ENCODE peak calls at places on chromosomes 2 and 18, in ten cellular contexts. Y is PC-3, Z is OCI-LY7, Q is adrenal gland, S is lung, H is heart left ventricle, A is astrocyte, J is gastrocnemius medialis, R is tibial artery, O is sigmoid colon. B is an unnamed sample.

GRCh38 chr2:191656389-191656788 is 21.5 kb upstream of the NABP1 start:
- DNase-seq in Y (peak; percentile 15), Z (no peak), Q (no peak), S (no peak), H (no peak), A (peak; percentile 34), J (no peak), R (no peak), O (no peak), B (no peak)

GRCh38 chr18:54928236-54928635 is 31.0 kb downstream of the CCDC68 start:
- DNase-seq in Y (no peak), Z (no peak), Q (no peak), S (no peak), H (no peak), A (peak; percentile 21), J (no peak), R (no peak), O (no peak), B (no peak)

GRCh38 chr2:217293607-217294006 is 433.7 kb upstream of the TNP1 start:
- DNase-seq in Y (no peak), Z (no peak), Q (no peak), S (no peak), H (no peak), A (peak; percentile 33), J (no peak), R (no peak), O (no peak), B (no peak)

GRCh38 chr2:178397002-178397605 is 53.9 kb downstream of the PRKRA start:
- DNase-seq in Y (peak; percentile 71), Z (peak; percentile 63), Q (no peak), S (no peak), H (no peak), A (peak; percentile 14), J (no peak), R (no peak), O (no peak), B (no peak)

GRCh38 chr18:5693637-5694175 is 149.9 kb upstream of the EPB41L3 start:
- DNase-seq in Y (no peak), Z (no peak), Q (no peak), S (no peak), H (no peak), A (peak; percentile 2), J (peak; percentile 21), R (no peak), O (no peak), B (no peak)

GRCh38 chr2:214934006-214934405 is 124.5 kb upstream of the BARD1 start:
- DNase-seq in Y (no peak), Z (no peak), Q (no peak), S (no peak), H (no peak), A (peak; percentile 14), J (no peak), R (no peak), O (no peak), B (no peak)

GRCh38 chr2:139876964-139877363 is 1096.8 kb upstream of the NXPH2 start:
- DNase-seq in Y (peak; percentile 43), Z (no peak), Q (no peak), S (no peak), H (no peak), A (no peak), J (no peak), R (no peak), O (no peak), B (no peak)

GRCh38 chr2:47167149-47167548 is 12.0 kb upstream of the STPG4 start:
- DNase-seq in Y (no peak), Z (no peak), Q (no peak), S (no peak), H (no peak), A (no peak), J (no peak), R (no peak), O (no peak), B (no peak)

GRCh38 chr2:234694244-234695013 is 197.5 kb upstream of the ARL4C start:
- DNase-seq in Y (peak; percentile 51), Z (no peak), Q (no peak), S (no peak), H (no peak), A (peak; percentile 86), J (no peak), R (no peak), O (no peak), B (peak; percentile 47)

GRCh38 chr2:42974697-42975357 is 182.4 kb upstream of the HAAO start:
- DNase-seq in Y (peak; percentile 66), Z (peak; percentile 43), Q (peak; percentile 74), S (peak; percentile 71), H (peak; percentile 90), A (peak; percentile 56), J (peak; percentile 65), R (peak; percentile 90), O (peak; percentile 89), B (peak; percentile 95)

DNA sequence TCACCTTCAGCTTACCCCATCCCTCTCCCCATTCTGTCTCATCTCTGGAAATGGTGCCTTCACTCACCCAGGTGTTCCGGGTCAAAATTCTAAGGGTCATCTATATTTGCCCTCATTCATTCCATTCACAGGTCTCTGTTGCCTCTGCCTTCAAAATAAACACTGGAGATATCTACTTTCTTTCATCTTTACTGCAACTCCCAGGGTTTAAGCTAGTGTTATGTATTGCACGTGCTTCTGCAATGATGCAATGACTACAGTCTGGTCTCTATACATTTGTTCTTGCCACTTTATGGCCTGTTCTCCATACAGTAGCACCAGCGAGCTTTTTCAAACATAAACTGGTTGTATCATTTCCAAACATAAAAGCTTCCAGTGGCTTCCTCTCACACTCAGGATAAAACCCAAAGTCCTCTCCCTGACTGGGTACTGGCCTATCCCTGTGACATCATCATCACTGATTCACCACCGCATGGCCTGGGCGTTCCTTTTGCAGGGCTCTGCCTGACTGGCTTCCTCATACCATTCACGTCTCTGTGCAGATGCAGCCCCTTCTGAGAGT is 14.3 kb downstream of the DSG2 start:
- DNase-seq in Y (peak; percentile 67), Z (no peak), Q (no peak), S (no peak), H (no peak), A (peak; percentile 92), J (no peak), R (no peak), O (no peak), B (no peak)
- H3K27ac ChIP-seq in Y (peak overlapping the region; percentile 83), Z (no peak overlapping the region), Q (no peak overlapping the region), S (no peak overlapping the region), H (no peak overlapping the region), A (peak overlapping the region; percentile 55), J (no peak overlapping the region), R (no peak overlapping the region), O (no peak overlapping the region), B (no peak overlapping the region)

DNA sequence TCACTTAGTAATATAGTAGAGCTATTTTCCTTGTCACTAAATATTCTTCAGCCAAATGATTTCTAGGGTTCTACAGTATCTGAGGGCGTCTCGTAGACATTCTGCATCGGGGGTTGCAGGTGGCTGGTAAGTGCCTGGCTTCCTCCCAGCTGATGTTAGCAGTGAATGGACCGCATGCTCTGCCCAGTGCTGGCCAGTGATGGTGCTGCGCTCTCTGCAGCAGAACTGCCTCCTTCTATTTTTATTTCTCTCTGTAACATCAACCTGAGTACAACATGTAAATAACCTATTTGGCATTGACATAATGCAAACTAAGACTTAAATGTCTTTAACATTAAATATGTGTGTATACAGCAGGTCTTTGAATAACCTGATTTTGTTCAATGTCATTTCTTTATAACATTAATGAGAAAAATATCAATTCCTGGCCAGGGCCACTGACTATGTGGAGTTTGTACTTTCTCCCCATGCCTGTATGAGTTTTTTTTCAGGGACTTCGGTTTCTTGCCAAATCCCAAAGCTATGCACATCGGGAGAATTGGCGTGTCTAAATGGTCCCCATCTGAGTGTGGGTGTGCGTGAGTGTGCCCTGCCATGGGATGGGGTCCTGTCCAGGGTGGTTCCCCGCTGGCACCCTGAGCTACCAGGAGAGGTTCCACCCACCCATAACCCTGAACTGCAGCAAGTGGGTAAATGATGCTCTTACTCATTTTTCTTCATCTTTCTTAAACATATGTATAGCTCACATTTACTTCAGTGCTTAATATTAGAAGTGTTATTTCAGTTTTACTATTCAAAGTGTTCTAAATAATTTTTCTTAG is 278.2 kb upstream of the EPAS1 start:
- DNase-seq in Y (no peak), Z (no peak), Q (no peak), S (no peak), H (no peak), A (no peak), J (no peak), R (no peak), O (no peak), B (no peak)
- TF ChIP-seq CTCF in Y (no peak), Z (no peak), Q (no peak), S (no peak), H (peak; percentile 5), A (no peak), J (no peak), R (no peak), O (no peak), B (peak; percentile 52)

GRCh38 chr2:17311771-17312511 is 206.3 kb downstream of the RAD51AP2 start:
- DNase-seq in Y (no peak), Z (no peak), Q (no peak), S (no peak), H (no peak), A (peak; percentile 81), J (no peak), R (no peak), O (no peak), B (no peak)

GRCh38 chr2:17309741-17310339 is 208.4 kb downstream of the RAD51AP2 start:
- DNase-seq in Y (peak; percentile 60), Z (peak; percentile 57), Q (peak; percentile 40), S (peak; percentile 33), H (no peak), A (peak; percentile 39), J (no peak), R (no peak), O (no peak), B (peak; percentile 85)

GRCh38 chr2:17309186-17309585 is 209.1 kb downstream of the RAD51AP2 start:
- DNase-seq in Y (no peak), Z (no peak), Q (no peak), S (no peak), H (no peak), A (no peak), J (no peak), R (no peak), O (no peak), B (no peak)

GRCh38 chr2:17311104-17311619 is 207.1 kb downstream of the RAD51AP2 start:
- DNase-seq in Y (no peak), Z (no peak), Q (no peak), S (no peak), H (no peak), A (no peak), J (no peak), R (no peak), O (no peak), B (no peak)

DNA sequence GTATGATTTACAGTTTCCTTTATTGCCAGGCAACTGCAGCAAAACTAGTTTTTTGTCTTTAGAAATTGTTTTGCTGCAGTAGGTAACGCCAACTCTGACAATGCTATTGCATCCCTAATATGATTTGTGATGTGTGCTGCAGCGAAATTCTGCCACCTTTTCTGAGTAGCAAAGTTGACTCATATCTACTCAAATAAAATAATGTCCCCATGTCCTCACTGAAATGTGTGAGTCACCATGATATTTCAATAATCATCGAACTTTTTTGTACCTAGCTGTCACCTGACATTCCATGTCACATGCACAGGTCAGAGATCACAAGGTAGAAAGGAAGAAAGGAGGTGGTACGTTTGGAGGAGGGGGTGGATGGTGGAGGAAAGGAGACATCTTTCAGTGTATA is 205.0 kb downstream of the RAD51AP2 start:
- DNase-seq in Y (no peak), Z (no peak), Q (no peak), S (no peak), H (no peak), A (no peak), J (no peak), R (no peak), O (no peak), B (no peak)
- H3K4me1 ChIP-seq in Y (no peaks in the 10 kb centered on the region), Z (no peaks in the 10 kb centered on the region), Q (no peaks in the 10 kb centered on the region), S (no peaks in the 10 kb centered on the region), H (no peaks in the 10 kb centered on the region), A (peaks cover 3% of the 10 kb centered on the region), J (no peaks in the 10 kb centered on the region), R (no peaks in the 10 kb centered on the region), O (no peaks in the 10 kb centered on the region), B (no peaks in the 10 kb centered on the region)

GRCh38 chr18:50631831-50632285 is 72.0 kb downstream of the MAPK4 start:
- DNase-seq in Y (no peak), Z (no peak), Q (no peak), S (no peak), H (no peak), A (no peak), J (peak; percentile 25), R (no peak), O (peak; percentile 61), B (no peak)
- H3K27ac ChIP-seq in Y (no peak overlapping the region), Z (no peak overlapping the region), Q (peak overlapping the region; percentile 81), S (no peak overlapping the region), H (peak overlapping the region; percentile 14), A (no peak overlapping the region), J (no peak overlapping the region), R (peak overlapping the region; percentile 54), O (peak overlapping the region; percentile 69), B (no peak overlapping the region)

B was measured in endodermal cell.